ENCODE peak calls at places on chromosome 6, in four cellular contexts. S is uterus, C is B cell, G is neural progenitor cell. I is an unnamed sample.
A peak's percentile ranks its signal among the peaks of the same experiment; 100 is the strongest.

GRCh38 chr6:3723251-3723650 is 28.3 kb downstream of the PXDC1 start:
- DNase-seq in S (no peak), G (no peak), C (no peak), I (no peak)

GRCh38 chr6:10412165-10412947 is 2.5 kb downstream of the TFAP2A start:
- DNase-seq in S (no peak), G (peak; percentile 73), C (no peak), I (peak; percentile 57)

GRCh38 chr6:67393356-67393755 is 1241.7 kb upstream of the ADGRB3 start:
- DNase-seq in G (no peak), C (no peak), S (no peak), I (no peak)

GRCh38 chr6:54768542-54768941 is 78.0 kb upstream of the FAM83B start:
- DNase-seq in C (no peak), G (no peak), S (no peak), I (no peak)

GRCh38 chr6:135180458-135181332 is at the start of gene MYB:
- DNase-seq in S (no peak), C (peak; percentile 69), G (peak; percentile 88), I (peak; percentile 89)

GRCh38 chr6:54185885-54186284 is 74.6 kb downstream of the MLIP start:
- DNase-seq in C (no peak), S (no peak), G (no peak), I (no peak)

GRCh38 chr6:5457983-5458683 is 196.8 kb downstream of the FARS2 start:
- DNase-seq in C (no peak), G (no peak), S (no peak), I (no peak)

GRCh38 chr6:47111685-47112084 is 69.6 kb upstream of the ADGRF1 start:
- DNase-seq in G (no peak), S (no peak), C (no peak), I (no peak)

GRCh38 chr6:111794300-111794699 is 79.0 kb downstream of the FYN start:
- DNase-seq in S (no peak), G (no peak), C (no peak), I (no peak)

GRCh38 chr6:30612687-30613248 is 4.3 kb downstream of the PPP1R10 start:
- DNase-seq in G (peak; percentile 32), S (no peak), C (no peak), I (no peak)

GRCh38 chr6:153131037-153131981 is at the start of gene RGS17:
- DNase-seq in S (peak; percentile 47), C (no peak), G (peak; percentile 94), I (peak; percentile 25)

GRCh38 chr6:142444800-142445405 is 143.1 kb downstream of the ADGRG6 start:
- DNase-seq in C (no peak), S (no peak), G (no peak), I (no peak)

GRCh38 chr6:157187182-157188093 is 135.9 kb downstream of the TMEM242 start:
- DNase-seq in C (no peak), S (no peak), G (no peak), I (no peak)

GRCh38 chr6:142902636-142903053 is 42.3 kb downstream of the HIVEP2 start:
- DNase-seq in S (no peak), C (peak; percentile 48), G (no peak), I (peak; percentile 90)

GRCh38 chr6:144343736-144344428 is 58.7 kb downstream of the UTRN start:
- DNase-seq in S (no peak), G (no peak), C (peak; percentile 74), I (peak; percentile 57)

GRCh38 chr6:69665437-69665836 is 131.4 kb downstream of the LMBRD1 start:
- DNase-seq in S (no peak), C (no peak), G (no peak), I (peak; percentile 6)

GRCh38 chr6:41039060-41039998 is at the start of gene UNC5CL:
- DNase-seq in S (no peak), C (peak; percentile 47), G (peak; percentile 63), I (peak; percentile 73)

GRCh38 chr6:13454286-13455221 is 32.8 kb downstream of the GFOD1 start:
- DNase-seq in S (peak; percentile 46), G (no peak), C (peak; percentile 81), I (peak; percentile 91)

GRCh38 chr6:118288355-118289124 is 259.6 kb upstream of the PLN start:
- DNase-seq in S (no peak), G (no peak), C (no peak), I (no peak)

GRCh38 chr6:31898200-31899011 is 908 bp upstream of the EHMT2 start:
- DNase-seq in S (no peak), C (no peak), G (peak; percentile 78), I (peak; percentile 62)

GRCh38 chr6:652865-653264 is 4.0 kb downstream of the HUS1B start:
- DNase-seq in G (no peak), S (no peak), C (no peak), I (no peak)

GRCh38 chr6:127554435-127555006 is 22.5 kb upstream of the C6orf58 start:
- DNase-seq in G (peak; percentile 62), S (no peak), C (no peak), I (peak; percentile 43)

GRCh38 chr6:136382676-136383075 is 93.0 kb upstream of the BCLAF1 start:
- DNase-seq in C (no peak), G (no peak), S (no peak), I (no peak)

GRCh38 chr6:136383271-136383670 is 93.6 kb upstream of the BCLAF1 start:
- DNase-seq in S (no peak), G (no peak), C (no peak), I (no peak)

GRCh38 chr6:136378888-136379287 is 89.2 kb upstream of the BCLAF1 start:
- DNase-seq in C (no peak), G (no peak), S (no peak), I (no peak)
- TF ChIP-seq CTCF in C (no peak), G (no peak), S (no peak), I (no peak)

GRCh38 chr6:25056130-25056529 is 120.4 kb upstream of the RIPOR2 start:
- DNase-seq in C (peak; percentile 79), G (no peak), S (no peak), I (peak; percentile 77)
- TF ChIP-seq CTCF in C (no peak), G (no peak), S (no peak), I (no peak)

DNA sequence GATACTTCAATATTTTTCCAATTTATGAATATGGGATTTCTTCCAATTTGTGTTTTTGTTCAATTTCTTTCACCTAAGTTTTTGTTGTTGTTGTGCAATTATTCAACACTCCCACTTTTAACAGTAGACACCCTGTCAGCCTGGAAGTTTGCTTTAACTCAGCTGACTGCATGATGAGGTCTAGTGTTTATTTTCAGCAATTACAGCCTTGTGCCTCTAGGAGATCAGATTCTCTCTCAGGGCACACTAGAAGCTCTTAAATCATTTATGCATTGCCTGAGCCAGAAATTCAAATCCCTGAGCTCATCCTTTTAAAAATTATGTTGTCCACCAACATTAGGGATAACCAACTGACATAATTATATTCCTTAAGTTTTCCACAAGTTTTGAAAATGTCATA is 85.7 kb downstream of the MRAP2 start:
- DNase-seq in S (no peak), G (no peak), C (no peak), I (no peak)
- TF ChIP-seq CTCF in S (no peak), G (peak; percentile 21), C (no peak), I (peak; percentile 12)

GRCh38 chr6:92683769-92684168 is 735.6 kb downstream of the EPHA7 start:
- DNase-seq in G (no peak), C (no peak), S (no peak), I (no peak)
- TF ChIP-seq CTCF in G (no peak), C (no peak), S (no peak), I (no peak)

DNA sequence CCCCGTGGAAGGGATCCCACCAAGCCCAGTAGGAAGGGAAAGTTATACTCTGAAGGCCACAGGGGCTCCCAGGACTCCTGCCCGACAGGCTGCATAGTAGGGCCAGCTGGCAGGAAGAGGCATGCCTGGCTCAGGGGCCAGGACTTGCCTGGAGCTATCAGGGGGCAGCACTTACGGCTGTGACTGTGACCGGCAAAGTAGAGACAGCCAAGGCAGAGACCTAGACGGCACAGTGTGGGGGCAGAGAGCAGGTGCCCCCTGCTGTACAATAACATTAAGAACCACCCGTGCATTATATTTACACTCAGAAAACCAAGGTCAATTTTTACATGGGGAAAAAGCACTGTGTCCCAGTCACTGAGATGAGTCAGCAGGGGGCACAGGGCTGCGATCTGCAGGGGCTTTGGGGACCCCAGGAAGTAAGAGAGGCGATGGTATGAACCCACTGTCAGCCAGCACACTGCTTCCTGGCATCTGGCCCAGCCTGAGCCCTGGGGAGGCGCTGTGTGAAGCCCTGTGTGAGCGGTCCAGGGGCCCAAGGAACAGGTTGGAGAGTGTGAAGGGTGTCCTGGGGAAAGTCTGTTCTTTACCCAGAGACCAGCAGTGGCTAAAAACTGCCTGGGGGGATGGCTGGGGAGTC is 9.9 kb downstream of the CCDC167 start:
- DNase-seq in S (no peak), G (no peak), C (no peak), I (peak; percentile 55)
- TF ChIP-seq CTCF in S (no peak), G (no peak), C (peak; percentile 29), I (peak; percentile 51)

DNA sequence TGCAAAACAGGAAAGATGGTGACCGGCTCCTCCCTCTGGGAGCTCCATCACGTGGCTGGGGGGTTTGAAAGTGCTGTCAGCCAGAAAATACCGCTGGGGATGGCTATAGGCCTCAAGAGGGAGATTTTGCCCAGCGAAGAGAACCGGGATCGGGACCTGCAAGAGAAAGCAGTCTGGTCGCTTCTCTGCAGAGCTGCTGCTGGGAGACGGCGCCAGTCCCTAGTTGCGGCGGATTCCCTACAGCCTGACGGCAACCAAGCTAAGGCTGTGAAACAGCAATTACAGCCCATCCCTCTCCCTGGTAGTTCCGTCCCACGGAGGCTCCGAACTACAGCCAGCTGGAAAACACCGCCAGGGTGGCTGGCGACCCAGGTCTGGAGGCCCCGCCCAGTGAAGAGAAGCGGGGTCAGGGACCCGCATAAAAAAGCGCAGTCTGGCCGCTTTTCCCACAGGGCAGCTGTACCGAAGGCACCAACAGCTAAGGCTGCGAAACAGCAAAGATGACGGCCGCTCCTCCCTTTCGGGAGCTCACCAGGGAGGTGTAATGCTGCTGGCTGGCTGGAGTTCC is 238.1 kb upstream of the IRAK1BP1 start:
- DNase-seq in G (no peak), S (no peak), C (no peak), I (no peak)
- TF ChIP-seq CTCF in G (no peak), S (no peak), C (no peak), I (no peak)

I was measured in activated CD8-positive, alpha-beta T cell treated with anti-CD3 and anti-CD28 coated beads for 36 hours.